ENCODE peak calls at places on chromosomes 16 and 17, in four cellular contexts. V is GM06990, X is A549, O is tibial nerve. G is an unnamed sample.

GRCh38 chr16:23508589-23509440 is 1.5 kb downstream of the GGA2 start:
- DNase-seq in V (no peak), X (no peak), O (no peak), G (no peak)

GRCh38 chr16:24253192-24253591 is 2.9 kb upstream of the CACNG3 start:
- DNase-seq in V (peak; percentile 21), X (peak; percentile 45), O (no peak), G (no peak)

GRCh38 chr17:77959926-77960521 is 1.5 kb downstream of the TNRC6C start:
- DNase-seq in V (no peak), X (no peak), O (no peak), G (no peak)

GRCh38 chr16:3998793-3999478 is 117.3 kb downstream of the ADCY9 start:
- DNase-seq in V (no peak), X (no peak), O (peak; percentile 15), G (no peak)

GRCh38 chr17:11598274-11599221 is at the start of gene DNAH9:
- DNase-seq in V (no peak), X (peak; percentile 62), O (peak; percentile 95), G (no peak)

GRCh38 chr17:69047368-69048263 is 13.1 kb downstream of the ABCA9 start:
- DNase-seq in V (no peak), X (no peak), O (peak; percentile 61), G (peak; percentile 47)

GRCh38 chr16:19884021-19884485 is 595 bp downstream of the GPRC5B start:
- DNase-seq in V (no peak), X (no peak), O (no peak), G (no peak)

GRCh38 chr17:40526668-40527067 is 25.2 kb upstream of the TNS4 start:
- DNase-seq in V (no peak), X (no peak), O (no peak), G (no peak)

GRCh38 chr16:9008335-9009260 is 44.9 kb upstream of the USP7 start:
- DNase-seq in V (peak; percentile 55), X (peak; percentile 97), O (peak; percentile 69), G (no peak)

GRCh38 chr17:68161644-68162428 is 86.0 kb upstream of the AMZ2 start:
- DNase-seq in V (no peak), X (no peak), O (no peak), G (no peak)

GRCh38 chr16:368388-369158 is 1.8 kb downstream of the MRPL28 start:
- DNase-seq in V (no peak), X (no peak), O (no peak), G (no peak)

GRCh38 chr17:75629157-75629556 is 4.1 kb upstream of the SMIM5 start:
- DNase-seq in V (no peak), X (no peak), O (no peak), G (no peak)

GRCh38 chr17:78357177-78357586 is 2.7 kb downstream of the SOCS3 start:
- DNase-seq in V (no peak), X (no peak), O (no peak), G (no peak)

GRCh38 chr16:30941600-30942420 is 7.1 kb upstream of the ORAI3 start:
- DNase-seq in V (peak; percentile 76), X (peak; percentile 87), O (peak; percentile 48), G (no peak)

GRCh38 chr16:70665806-70666735 is 19.7 kb downstream of the IL34 start:
- DNase-seq in V (no peak), X (no peak), O (no peak), G (no peak)

GRCh38 chr17:62802531-62803205 is 5.4 kb downstream of the MARCHF10 start:
- DNase-seq in V (no peak), X (no peak), O (no peak), G (no peak)

GRCh38 chr17:45979137-45979536 is 19.9 kb upstream of the STH start:
- DNase-seq in V (no peak), X (no peak), O (no peak), G (no peak)

GRCh38 chr16:84774810-84775209 is 45.0 kb upstream of the CRISPLD2 start:
- DNase-seq in V (no peak), X (no peak), O (peak; percentile 69), G (peak; percentile 68)

GRCh38 chr17:45923511-45924268 is 29.3 kb downstream of the MAPT start:
- DNase-seq in V (no peak), X (no peak), O (peak; percentile 13), G (peak; percentile 39)

GRCh38 chr17:74241434-74241833 is 28.1 kb downstream of the TTYH2 start:
- DNase-seq in V (no peak), X (no peak), O (peak; percentile 14), G (no peak)

GRCh38 chr17:27751622-27752490 is 48.5 kb downstream of the NOS2 start:
- DNase-seq in V (no peak), X (no peak), O (no peak), G (no peak)

GRCh38 chr17:27751166-27751565 is 49.2 kb downstream of the NOS2 start:
- DNase-seq in V (no peak), X (no peak), O (no peak), G (no peak)

GRCh38 chr17:27746881-27747280 is 53.4 kb downstream of the NOS2 start:
- DNase-seq in V (no peak), X (no peak), O (no peak), G (no peak)

GRCh38 chr17:27748360-27748825 is 51.9 kb downstream of the NOS2 start:
- DNase-seq in V (no peak), X (no peak), O (no peak), G (no peak)

DNA sequence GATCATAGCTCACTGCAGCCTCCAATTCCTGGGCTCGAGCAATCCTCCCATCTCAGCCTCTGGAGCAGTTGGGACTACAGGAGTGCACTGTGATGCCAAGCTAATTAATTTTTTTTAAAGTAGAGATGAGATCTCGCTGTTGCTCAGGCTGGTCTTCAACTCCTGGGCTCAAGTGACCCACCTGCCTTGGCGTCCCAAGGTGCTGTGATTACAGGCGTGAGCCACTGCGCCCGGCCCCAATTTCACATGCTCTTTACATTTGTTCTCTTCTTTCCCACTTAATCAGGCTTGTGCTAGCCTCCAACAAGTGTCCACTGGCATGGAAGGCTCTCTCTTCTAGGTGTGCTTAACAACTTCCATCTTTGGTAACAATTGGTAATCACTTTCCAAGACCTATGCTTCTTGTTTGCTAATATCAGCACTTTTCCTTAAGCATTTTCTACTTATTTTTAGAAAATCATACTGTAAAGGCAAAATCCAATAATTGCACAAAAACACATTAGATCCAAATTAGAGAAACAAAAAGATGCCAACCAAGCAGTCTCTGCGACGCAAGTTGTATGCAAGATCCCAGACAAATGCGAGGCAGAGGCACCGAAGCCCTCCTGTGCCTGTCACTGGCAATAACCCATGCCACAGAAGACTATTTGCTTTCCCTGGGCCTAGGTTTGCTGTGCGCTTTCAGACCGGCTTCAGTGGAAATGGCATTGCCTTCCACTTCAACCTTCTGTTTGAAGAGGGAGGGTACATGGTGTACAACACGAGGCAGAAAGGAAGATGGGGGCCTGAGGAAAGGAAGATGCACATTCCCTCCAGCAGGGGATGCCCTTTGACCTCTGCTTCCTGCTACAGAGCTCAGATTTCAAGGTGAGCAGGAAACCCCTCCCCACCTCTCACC is 52.6 kb downstream of the NOS2 start:
- DNase-seq in V (no peak), X (no peak), O (no peak), G (no peak)
- TF ChIP-seq CTCF in V (peak; percentile 39), X (no peak), O (no peak), G (peak; percentile 24)

DNA sequence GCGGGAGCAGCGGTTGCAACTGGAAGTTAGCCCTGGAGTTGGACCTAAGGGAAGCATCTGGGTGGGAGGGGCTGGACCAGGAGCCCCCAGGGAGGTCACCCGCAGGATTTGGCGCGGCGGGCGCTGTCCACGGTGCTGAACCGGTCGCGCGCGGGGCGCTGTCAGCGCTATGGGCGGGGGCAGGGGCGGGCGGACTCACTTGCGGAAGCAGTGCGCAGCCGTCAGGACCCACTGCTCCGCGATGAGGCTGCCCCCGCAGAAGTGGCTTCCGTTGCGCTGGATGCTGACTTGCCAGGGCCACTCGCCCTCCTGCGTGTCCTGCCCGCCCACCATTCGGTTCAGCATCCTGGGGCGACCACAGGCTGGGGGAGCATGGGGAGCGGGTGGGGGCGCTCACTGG is 4.5 kb downstream of the PRSS27 start:
- DNase-seq in V (peak; percentile 66), X (no peak), O (peak; percentile 25), G (no peak)
- H3K4me3 ChIP-seq in V (no peak overlapping the region), X (no peak overlapping the region), O (no peak overlapping the region), G (no peak overlapping the region)

GRCh38 chr16:66740010-66740409 is 11.4 kb downstream of the DYNC1LI2 start:
- DNase-seq in V (no peak), X (peak; percentile 80), O (no peak), G (no peak)
- TF ChIP-seq CTCF in V (peak; percentile 69), X (peak; percentile 63), O (peak; percentile 58), G (peak; percentile 67)

GRCh38 chr16:57192146-57192545 is 6.0 kb downstream of the RSPRY1 start:
- DNase-seq in V (no peak), X (no peak), O (no peak), G (no peak)
- H3K4me3 ChIP-seq in V (no peak overlapping the region), X (no peak overlapping the region), O (no peak overlapping the region), G (no peak overlapping the region)

GRCh38 chr17:21160401-21160800 is 33.6 kb downstream of the DHRS7B start:
- DNase-seq in V (no peak), X (no peak), O (no peak), G (no peak)

GRCh38 chr17:21164226-21165019 is 37.7 kb downstream of the DHRS7B start:
- DNase-seq in V (no peak), X (no peak), O (no peak), G (no peak)

GRCh38 chr17:21161498-21162393 is 35.0 kb downstream of the DHRS7B start:
- DNase-seq in V (no peak), X (no peak), O (no peak), G (peak; percentile 92)

GRCh38 chr17:21162394-21162775 is 35.6 kb downstream of the DHRS7B start:
- DNase-seq in V (no peak), X (no peak), O (no peak), G (no peak)

DNA sequence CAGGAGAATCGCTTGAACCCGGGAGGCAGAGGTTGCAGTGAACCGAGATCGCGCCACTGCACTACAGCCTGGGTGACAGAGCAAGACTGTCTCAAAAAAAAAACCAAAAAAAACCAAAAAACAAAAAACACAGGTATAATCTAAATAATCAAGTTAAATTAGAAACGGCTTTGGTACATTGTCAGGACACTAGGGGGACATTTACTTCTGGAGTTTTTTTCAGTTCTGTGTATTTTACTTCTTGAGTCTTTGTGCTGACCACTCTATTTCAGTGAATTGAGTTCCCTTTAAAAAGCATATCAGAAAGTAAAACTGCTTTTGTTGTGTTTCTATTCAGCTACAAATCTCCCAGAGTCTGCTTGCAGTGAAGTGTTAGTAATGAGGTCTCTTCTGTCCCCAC is 36.3 kb downstream of the DHRS7B start:
- DNase-seq in V (no peak), X (no peak), O (no peak), G (no peak)
- TF ChIP-seq CTCF in V (no peak), X (no peak), O (no peak), G (no peak)

DNA sequence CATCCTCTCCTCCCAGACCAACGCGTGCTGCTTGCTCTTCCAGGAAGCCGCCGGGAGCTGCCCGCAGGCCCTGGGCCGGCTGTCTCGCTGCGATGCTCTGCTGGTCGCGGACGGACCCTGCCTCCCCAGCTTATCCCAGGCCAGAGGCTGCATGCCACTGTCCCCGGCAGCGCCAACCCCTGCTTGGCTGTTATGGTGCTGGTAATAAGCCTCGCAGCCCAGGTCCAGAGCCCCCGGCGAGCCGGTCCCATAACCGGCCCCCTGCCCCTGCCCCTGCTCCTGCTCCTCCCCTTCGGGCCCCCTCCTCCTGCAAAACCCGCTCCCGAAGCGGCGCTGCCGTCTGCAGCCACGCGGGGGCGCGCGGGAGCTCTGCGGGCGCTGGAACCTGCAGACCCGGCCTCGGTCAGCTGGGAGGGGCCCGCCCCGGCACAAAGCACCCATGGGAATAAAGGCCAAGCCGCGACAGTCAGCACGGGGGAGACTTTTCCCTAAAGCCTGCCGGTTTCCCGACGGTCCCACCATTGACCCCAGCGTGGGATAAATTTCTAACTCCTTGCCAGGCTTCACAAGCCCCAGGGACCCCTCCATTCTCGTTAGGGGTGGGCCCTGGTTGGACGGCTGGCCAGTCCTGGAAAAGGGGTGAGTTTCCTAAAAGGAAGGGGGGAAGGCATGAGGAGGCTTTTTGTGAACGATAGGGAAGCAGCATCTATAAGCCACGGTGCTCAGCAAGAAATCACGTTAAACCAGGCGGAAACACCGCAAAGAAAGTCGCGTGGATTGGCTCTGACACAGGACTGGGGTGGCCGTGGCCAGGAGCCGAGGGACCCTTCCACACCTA is 11.2 kb downstream of the ENPP7 start:
- DNase-seq in V (peak; percentile 74), X (peak; percentile 93), O (peak; percentile 43), G (no peak)
- H3K4me3 ChIP-seq in V (no peak overlapping the region), X (peak overlapping the region; percentile 36), O (no peak overlapping the region), G (no peak overlapping the region)